ENCODE peak calls at places on chromosomes 4 and X, in five cellular contexts. J, P, L, S and A are unnamed samples.

GRCh38 chr4:15774020-15774420 is 4.1 kb upstream of the CD38 start:
- DNase-seq in L (no peak), P (no peak), S (no peak), J (no peak), A (no peak)

GRCh38 chr4:65502151-65502691 is 168.1 kb downstream of the EPHA5 start:
- DNase-seq in J (peak; percentile 92), S (peak; percentile 4), P (no peak), L (no peak), A (no peak)

GRCh38 chrX:67546496-67547423 is 2.9 kb downstream of the AR start:
- DNase-seq in J (no peak), L (no peak), S (no peak), P (no peak), A (peak; percentile 50)

GRCh38 chr4:1012031-1012739 is 759 bp downstream of the FGFRL1 start:
- DNase-seq in L (peak; percentile 38), P (peak; percentile 56), J (peak; percentile 30), S (no peak), A (peak; percentile 83)

GRCh38 chrX:110966839-110967238 is 129.2 kb upstream of the PAK3 start:
- DNase-seq in J (peak; percentile 25), L (no peak), S (no peak), P (no peak), A (no peak)

GRCh38 chr4:69760455-69760854 is at the start of gene SULT1B1:
- DNase-seq in L (no peak), S (peak; percentile 43), P (peak; percentile 58), J (peak; percentile 55), A (peak; percentile 80)

GRCh38 chr4:167779280-167779679 is 313.1 kb upstream of the ANXA10 start:
- DNase-seq in P (no peak), L (no peak), S (no peak), J (no peak), A (no peak)

GRCh38 chr4:69689530-69690111 is 36.6 kb upstream of the UGT2A1 start:
- DNase-seq in P (peak; percentile 13), S (peak; percentile 26), J (peak; percentile 4), L (no peak), A (no peak)

GRCh38 chr4:19194672-19195071 is 1057.0 kb upstream of the SLIT2 start:
- DNase-seq in L (no peak), J (no peak), S (no peak), P (no peak), A (no peak)

GRCh38 chr4:32031026-32031425 is 1310.9 kb downstream of the PCDH7 start:
- DNase-seq in P (no peak), L (no peak), S (no peak), J (no peak), A (no peak)

GRCh38 chrX:117995378-117995777 is 121.2 kb downstream of the KLHL13 start:
- DNase-seq in L (no peak), P (no peak), J (no peak), S (no peak), A (no peak)

GRCh38 chrX:129690435-129690834 is 35.7 kb upstream of the APLN start:
- DNase-seq in S (peak; percentile 12), J (peak; percentile 18), P (no peak), L (peak; percentile 21), A (no peak)

GRCh38 chr4:152807294-152807829 is 27.6 kb downstream of the ARFIP1 start:
- DNase-seq in P (no peak), S (peak; percentile 50), J (peak; percentile 80), L (no peak), A (no peak)

GRCh38 chr4:71586087-71586763 is 197.7 kb downstream of the GC start:
- DNase-seq in P (no peak), J (no peak), L (no peak), S (no peak), A (no peak)

GRCh38 chr4:83356899-83357661 is 22.4 kb upstream of the HPSE start:
- DNase-seq in S (peak; percentile 91), J (peak; percentile 95), L (no peak), P (no peak), A (no peak)

GRCh38 chr4:38177792-38178665 is 217.8 kb downstream of the PTTG2 start:
- DNase-seq in S (no peak), L (peak; percentile 78), P (peak; percentile 94), J (no peak), A (peak; percentile 73)

GRCh38 chr4:120331486-120332281 is 265.0 kb upstream of the MAD2L1 start:
- DNase-seq in L (no peak), P (peak; percentile 46), S (no peak), J (peak; percentile 61), A (no peak)

GRCh38 chr4:168848977-168849687 is 160.9 kb downstream of the CBR4 start:
- DNase-seq in J (peak; percentile 60), P (no peak), S (peak; percentile 59), L (no peak), A (no peak)

GRCh38 chrX:131633285-131633917 is 89.5 kb downstream of the OR13H1 start:
- DNase-seq in S (peak; percentile 41), P (peak; percentile 53), J (peak; percentile 14), L (no peak), A (peak; percentile 56)

GRCh38 chr4:11376146-11376545 is 52.5 kb downstream of the HS3ST1 start:
- DNase-seq in L (no peak), P (no peak), J (no peak), S (no peak), A (no peak)

GRCh38 chr4:128572778-128573241 is 236.7 kb upstream of the JADE1 start:
- DNase-seq in L (no peak), P (no peak), J (no peak), S (no peak), A (no peak)

GRCh38 chr4:2800691-2801596 is 8.1 kb downstream of the SH3BP2 start:
- DNase-seq in S (peak; percentile 37), P (peak; percentile 82), J (peak; percentile 58), L (peak; percentile 89), A (peak; percentile 86)

GRCh38 chr4:128353791-128354190 is 66.2 kb upstream of the PGRMC2 start:
- DNase-seq in J (no peak), P (no peak), S (peak; percentile 74), L (no peak), A (no peak)

GRCh38 chr4:64584981-64585557 is 175.8 kb upstream of the TECRL start:
- DNase-seq in L (no peak), S (peak; percentile 6), J (peak; percentile 32), P (peak; percentile 21), A (no peak)

GRCh38 chrX:13372203-13372980 is 52.5 kb upstream of the ATXN3L start:
- DNase-seq in L (no peak), J (no peak), P (no peak), S (no peak), A (no peak)

GRCh38 chrX:74521961-74522833 is 92.2 kb downstream of the RLIM start:
- DNase-seq in S (peak; percentile 64), J (peak; percentile 62), L (no peak), P (peak; percentile 7), A (no peak)

GRCh38 chr4:42519803-42520417 is 122.6 kb downstream of the SHISA3 start:
- DNase-seq in S (peak; percentile 48), P (peak; percentile 61), L (no peak), J (peak; percentile 12), A (no peak)

GRCh38 chr4:82687531-82687930 is 111.1 kb downstream of the SCD5 start:
- DNase-seq in P (no peak), L (no peak), S (no peak), J (no peak), A (no peak)

GRCh38 chr4:76989391-76990061 is 40.0 kb downstream of the SEPTIN11 start:
- DNase-seq in S (no peak), J (no peak), P (no peak), L (no peak), A (no peak)

GRCh38 chrX:9905288-9905687 is 61.9 kb upstream of the CLDN34 start:
- DNase-seq in J (peak; percentile 88), P (no peak), S (peak; percentile 90), L (no peak), A (no peak)

GRCh38 chrX:9895225-9895912 is 71.8 kb upstream of the CLDN34 start:
- DNase-seq in S (no peak), J (no peak), P (no peak), L (no peak), A (no peak)

GRCh38 chrX:9902651-9903050 is 64.5 kb upstream of the CLDN34 start:
- DNase-seq in J (peak; percentile 29), P (no peak), S (peak; percentile 34), L (no peak), A (no peak)

GRCh38 chrX:9897761-9898161 is 69.4 kb upstream of the CLDN34 start:
- DNase-seq in J (peak; percentile 96), L (no peak), P (no peak), S (peak; percentile 97), A (no peak)

GRCh38 chrX:9899640-9900075 is 67.5 kb upstream of the CLDN34 start:
- DNase-seq in S (peak; percentile 91), J (peak; percentile 91), L (no peak), P (no peak), A (no peak)
- H3K4me3 ChIP-seq in S (no peak overlapping the region), J (peak overlapping the region; percentile 18), L (no peak overlapping the region), P (no peak overlapping the region), A (no peak overlapping the region)

DNA sequence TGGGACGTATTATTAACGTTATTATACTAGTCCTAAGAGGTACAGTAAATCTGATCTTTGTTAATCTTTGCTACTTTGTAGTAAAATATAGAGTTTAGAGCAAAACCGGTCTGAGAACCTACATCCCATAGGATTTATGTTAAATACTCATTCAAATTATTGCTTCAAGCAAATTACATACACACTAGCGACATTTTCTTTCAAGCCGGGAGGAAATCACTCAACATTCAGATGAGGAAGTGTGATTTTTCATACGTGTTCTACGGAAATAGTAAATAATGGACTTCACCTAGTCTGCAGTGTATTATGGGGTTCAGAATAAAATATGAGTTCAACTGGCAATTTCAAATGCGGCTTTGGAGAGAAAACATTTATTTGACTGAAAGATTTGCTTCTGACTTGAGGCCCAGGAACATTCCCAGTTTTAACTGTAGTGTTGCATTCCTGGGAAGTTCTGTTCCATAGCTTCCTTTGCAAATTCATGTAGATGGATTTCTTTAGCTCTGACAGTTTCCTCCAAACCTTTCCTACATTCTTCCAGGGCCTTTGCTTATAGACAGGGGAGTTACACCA is 5.2 kb upstream of the HAND2 start:
- DNase-seq in L (no peak), J (no peak), S (no peak), P (no peak), A (no peak)
- H3K4me3 ChIP-seq in L (peak overlapping the region; percentile 77), J (no peak overlapping the region), S (no peak overlapping the region), P (no peak overlapping the region), A (no peak overlapping the region)

DNA sequence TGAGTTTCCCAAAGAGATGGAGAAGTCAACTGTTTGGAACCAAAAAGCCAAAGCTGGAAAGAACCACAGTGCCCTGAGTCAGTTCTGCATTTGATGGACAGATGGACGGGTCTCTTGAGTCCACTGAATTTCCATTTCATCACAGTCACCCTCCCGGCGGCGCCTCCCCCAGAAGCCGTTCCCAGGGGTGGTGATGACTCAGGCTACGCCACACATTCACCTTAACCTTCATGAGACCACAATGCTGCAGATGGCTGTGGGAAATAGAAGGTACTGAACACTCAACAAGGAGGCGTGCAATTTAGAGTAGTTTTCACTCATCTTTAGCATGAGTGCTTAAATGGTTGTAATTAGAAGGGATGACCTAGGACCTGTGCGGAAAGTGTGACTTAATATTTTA is 61.3 kb downstream of the STOX2 start:
- DNase-seq in S (peak; percentile 4), J (peak; percentile 53), L (no peak), P (no peak), A (no peak)
- H3K4me3 ChIP-seq in S (no peak overlapping the region), J (no peak overlapping the region), L (no peak overlapping the region), P (no peak overlapping the region), A (no peak overlapping the region)

GRCh38 chrX:103586659-103587058 is 1.3 kb downstream of the TCEAL4 start:
- DNase-seq in L (no peak), S (no peak), P (no peak), J (no peak), A (no peak)

GRCh38 chrX:103586314-103586646 is 965 bp downstream of the TCEAL4 start:
- DNase-seq in S (no peak), L (no peak), P (peak; percentile 5), J (no peak), A (peak; percentile 18)

GRCh38 chrX:103585421-103586313 is at the start of gene TCEAL4:
- DNase-seq in S (no peak), L (peak; percentile 54), P (peak; percentile 60), J (no peak), A (peak; percentile 81)

GRCh38 chrX:103584606-103585005 is 709 bp upstream of the TCEAL4 start:
- DNase-seq in L (no peak), J (no peak), S (no peak), P (no peak), A (no peak)
- H3K4me3 ChIP-seq in L (no peak overlapping the region), J (peak overlapping the region; percentile 88), S (no peak overlapping the region), P (no peak overlapping the region), A (no peak overlapping the region)